ENCODE peak calls at places on chromosome 15, in ten cellular contexts. N is cardiac fibroblast; E is CD4-positive, alpha-beta T cell; Q is hepatocyte; H is AG09309; Z is psoas muscle; C is left lung; J is GM13977; B is tibial nerve; I is WTC11. L is an unnamed sample.

GRCh38 chr15:59933607-59934006 is 70.5 kb upstream of the FOXB1 start:
- DNase-seq in Z (no peak), N (no peak), C (no peak), Q (no peak), B (no peak), E (no peak), H (no peak), J (no peak), I (no peak), L (no peak)

GRCh38 chr15:60135961-60136360 is 131.8 kb downstream of the FOXB1 start:
- DNase-seq in H (no peak), C (no peak), Q (no peak), Z (no peak), E (no peak), I (no peak), B (no peak), N (no peak), J (no peak), L (no peak)

GRCh38 chr15:39300451-39301153 is 280.3 kb upstream of the THBS1 start:
- DNase-seq in H (no peak), Z (no peak), C (no peak), B (no peak), Q (no peak), E (no peak), J (no peak), N (peak; percentile 86), I (no peak), L (no peak)

GRCh38 chr15:59376735-59377134 is 4.1 kb upstream of the MYO1E start:
- DNase-seq in Z (no peak), N (peak; percentile 45), H (no peak), C (no peak), J (no peak), E (no peak), B (no peak), Q (no peak), I (no peak), L (no peak)

GRCh38 chr15:43900964-43901363 is 74.2 kb downstream of the WDR76 start:
- DNase-seq in Q (no peak), N (no peak), B (no peak), E (no peak), H (no peak), J (no peak), Z (no peak), C (no peak), I (no peak), L (no peak)

GRCh38 chr15:62878070-62878469 is 164.5 kb upstream of the TPM1 start:
- DNase-seq in Z (no peak), B (no peak), H (no peak), Q (no peak), N (no peak), C (no peak), J (no peak), I (no peak), E (no peak), L (no peak)

GRCh38 chr15:80875568-80875967 is 96.4 kb downstream of the CEMIP start:
- DNase-seq in B (peak; percentile 19), Q (no peak), I (no peak), J (no peak), H (no peak), N (peak; percentile 12), C (no peak), E (no peak), Z (peak; percentile 32), L (no peak)

GRCh38 chr15:35738370-35738769 is 192.4 kb upstream of the DPH6 start:
- DNase-seq in C (no peak), Z (no peak), Q (no peak), I (no peak), E (no peak), H (no peak), J (no peak), B (no peak), N (peak; percentile 90), L (no peak)

GRCh38 chr15:60972866-60973265 is 256.2 kb downstream of the RORA start:
- DNase-seq in N (peak; percentile 93), C (no peak), B (no peak), J (no peak), E (no peak), Z (no peak), I (no peak), Q (no peak), H (no peak), L (no peak)

GRCh38 chr15:74962671-74963070 is 6.1 kb upstream of the RPP25 start:
- DNase-seq in Z (no peak), J (no peak), E (no peak), B (no peak), Q (no peak), C (no peak), H (no peak), I (no peak), N (no peak), L (no peak)

GRCh38 chr15:40941528-40942336 is 11.5 kb upstream of the CHAC1 start:
- DNase-seq in J (peak; percentile 95), E (peak; percentile 74), Q (peak; percentile 92), B (peak; percentile 36), H (no peak), Z (peak; percentile 83), I (peak; percentile 89), N (peak; percentile 61), C (peak; percentile 85), L (peak; percentile 94)

DNA sequence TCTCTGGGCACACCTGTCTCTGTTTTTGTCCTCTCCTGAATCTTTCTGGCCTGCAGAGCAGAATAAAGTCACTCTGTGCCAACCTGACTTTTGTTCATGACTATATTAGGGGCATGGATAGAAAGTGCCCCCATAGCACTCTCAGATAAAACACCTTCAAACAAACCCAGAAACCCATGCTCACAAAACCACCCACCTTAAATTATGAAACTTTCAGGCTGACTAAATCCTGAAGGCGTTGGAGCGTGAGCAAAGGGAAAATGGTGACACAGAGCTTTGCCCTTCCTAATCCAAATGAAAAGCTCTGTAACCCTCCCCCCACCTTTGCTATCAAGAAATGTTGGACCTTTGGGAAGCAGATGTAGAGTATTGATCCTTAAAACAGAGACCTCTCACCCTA is 138.9 kb downstream of the IGF1R start:
- DNase-seq in H (no peak), Z (no peak), J (no peak), I (no peak), E (no peak), Q (no peak), B (no peak), C (no peak), N (no peak), L (no peak)
- TF ChIP-seq CTCF in H (no peak), Z (no peak), J (no peak), I (no peak), E (no peak), Q (no peak), B (no peak), C (no peak), N (no peak), L (no peak)

GRCh38 chr15:70560617-70561328 is 202.6 kb downstream of the UACA start:
- DNase-seq in Q (no peak), Z (no peak), N (no peak), J (no peak), H (no peak), I (no peak), B (no peak), E (no peak), C (no peak), L (no peak)
- TF ChIP-seq CTCF in Q (peak; percentile 5), Z (no peak), N (no peak), J (no peak), H (no peak), I (no peak), B (no peak), E (no peak), C (no peak), L (no peak)

GRCh38 chr15:31438601-31439265 is 112.1 kb downstream of the KLF13 start:
- DNase-seq in J (no peak), B (no peak), N (no peak), C (peak; percentile 75), E (no peak), Z (no peak), H (no peak), Q (no peak), I (no peak), L (no peak)

GRCh38 chr15:31440754-31441298 is 114.2 kb downstream of the KLF13 start:
- DNase-seq in J (no peak), Q (peak; percentile 49), B (peak; percentile 46), N (peak; percentile 43), C (peak; percentile 76), E (peak; percentile 60), H (no peak), Z (peak; percentile 38), I (no peak), L (peak; percentile 58)

GRCh38 chr15:31444844-31445243 is 118.2 kb downstream of the KLF13 start:
- DNase-seq in H (no peak), B (no peak), Q (no peak), E (no peak), I (no peak), Z (no peak), N (no peak), J (no peak), C (no peak), L (no peak)

GRCh38 chr15:31439328-31439727 is 112.7 kb downstream of the KLF13 start:
- DNase-seq in H (no peak), I (peak; percentile 48), B (no peak), E (no peak), Q (no peak), C (no peak), Z (no peak), N (peak; percentile 28), J (no peak), L (peak; percentile 54)

DNA sequence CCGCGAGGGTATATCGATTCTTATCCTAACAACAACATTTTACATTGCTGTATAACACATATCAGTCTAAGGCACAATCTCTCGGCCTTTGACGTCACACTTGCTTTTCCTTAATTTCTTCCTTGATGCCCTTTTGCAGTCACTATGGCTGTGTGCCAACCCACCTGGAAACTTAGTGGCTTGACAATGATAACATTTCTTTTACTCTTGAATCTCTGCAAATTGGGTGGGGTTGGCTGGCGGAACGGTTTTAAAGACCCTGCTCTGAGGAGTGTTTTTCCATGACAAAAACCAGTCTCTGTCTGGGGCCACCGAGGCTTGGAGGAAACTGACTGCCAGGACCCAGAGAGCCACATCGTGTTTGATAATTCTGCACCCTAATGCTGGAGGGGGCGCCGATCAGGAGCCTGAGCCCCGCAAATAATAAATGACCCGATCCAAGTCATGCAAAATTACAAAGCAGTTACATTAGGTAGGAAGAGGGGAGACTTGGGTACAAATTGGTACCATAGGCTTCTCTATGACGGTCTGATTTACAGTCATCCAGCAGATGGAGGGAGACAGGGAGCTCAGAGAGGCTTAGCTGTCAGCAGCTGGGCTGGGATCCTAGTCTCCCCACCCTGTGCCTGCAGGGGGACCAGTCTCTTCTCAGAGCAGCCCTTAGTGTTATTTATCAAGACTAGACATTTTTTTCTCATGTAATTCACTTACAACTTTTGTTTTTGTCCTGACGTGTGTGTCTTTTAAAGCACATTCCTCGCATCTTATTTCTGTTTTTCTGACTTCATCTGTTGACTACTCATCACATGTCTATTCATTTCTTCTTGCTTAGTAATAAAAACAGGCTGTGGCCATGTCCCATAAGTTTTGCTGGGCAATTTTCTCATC is 115.8 kb downstream of the KLF13 start:
- DNase-seq in N (peak; percentile 99), I (no peak), C (no peak), Z (no peak), B (no peak), E (no peak), Q (peak; percentile 42), H (peak; percentile 85), J (no peak), L (no peak)
- TF ChIP-seq CTCF in N (peak; percentile 67), I (no peak), C (no peak), Z (no peak), B (no peak), E (no peak), Q (no peak), H (peak; percentile 48), J (peak; percentile 20), L (no peak)

DNA sequence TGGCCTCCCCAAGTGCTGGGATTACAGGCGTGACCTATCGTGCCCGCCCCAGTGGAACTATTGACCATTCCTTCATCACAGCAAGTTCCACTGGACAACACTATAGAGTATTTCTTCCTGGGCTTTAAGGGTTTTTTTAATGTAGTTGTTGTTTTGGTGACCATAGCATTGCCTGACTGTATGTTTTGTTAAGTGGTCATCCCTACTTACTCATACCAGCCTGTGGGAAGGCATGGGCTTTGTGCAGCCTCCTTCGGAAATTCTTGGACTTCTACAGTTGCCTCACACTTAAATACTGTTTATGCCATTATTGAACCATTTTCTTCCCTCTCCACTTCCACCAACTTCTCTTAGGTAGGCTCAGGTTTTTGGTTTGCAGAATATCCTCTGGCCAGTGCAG is 19.9 kb upstream of the ALPK3 start:
- DNase-seq in Z (no peak), H (peak; percentile 29), N (peak; percentile 89), C (no peak), B (no peak), Q (no peak), E (no peak), J (no peak), I (no peak), L (no peak)
- TF ChIP-seq CTCF in Z (no peak), H (no peak), N (no peak), C (no peak), B (no peak), Q (no peak), E (no peak), J (no peak), I (no peak), L (no peak)